ENCODE peak calls at places on chromosomes 12 and 14, in eight cellular contexts. K, L, I, S, F, M, U and W are unnamed samples.
A peak's percentile ranks its signal among the peaks of the same experiment; 100 is the strongest.

GRCh38 chr12:66740257-66740656 is 61.4 kb upstream of the GRIP1 start:
- DNase-seq in M (no peak), L (no peak), F (no peak), I (no peak), U (no peak), K (no peak), S (no peak), W (no peak)

GRCh38 chr14:101599234-101599885 is 38.1 kb downstream of the DIO3 start:
- DNase-seq in K (no peak), F (no peak), S (no peak), I (no peak), L (no peak), M (no peak), U (no peak), W (no peak)

GRCh38 chr12:109027767-109028166 is 6.9 kb upstream of the SVOP start:
- DNase-seq in K (no peak), F (no peak), S (no peak), U (no peak), I (no peak), M (no peak), L (no peak), W (no peak)

GRCh38 chr12:42094277-42094676 is 50.4 kb downstream of the GXYLT1 start:
- DNase-seq in I (no peak), F (no peak), M (no peak), S (no peak), K (no peak), U (no peak), L (peak; percentile 7), W (no peak)

GRCh38 chr12:55025508-55025907 is 5.7 kb downstream of the NEUROD4 start:
- DNase-seq in I (no peak), F (no peak), K (no peak), U (no peak), L (no peak), M (no peak), S (no peak), W (no peak)

GRCh38 chr12:113983777-113984448 is 17.8 kb upstream of the RBM19 start:
- DNase-seq in L (no peak), S (no peak), I (no peak), F (no peak), K (no peak), M (no peak), U (no peak), W (no peak)

GRCh38 chr14:66383271-66383670 is 102.9 kb upstream of the CCDC196 start:
- DNase-seq in F (no peak), S (no peak), K (no peak), I (no peak), L (no peak), U (no peak), M (no peak), W (no peak)

GRCh38 chr12:42855362-42855950 is 265.9 kb upstream of the PRICKLE1 start:
- DNase-seq in M (no peak), K (no peak), S (no peak), I (no peak), L (no peak), F (no peak), U (no peak), W (no peak)

GRCh38 chr14:87994974-87995373 is 2.0 kb upstream of the GALC start:
- DNase-seq in K (no peak), L (peak; percentile 12), I (no peak), S (no peak), M (no peak), F (no peak), U (peak; percentile 56), W (no peak)

GRCh38 chr12:47551426-47551851 is 154.4 kb downstream of the RPAP3 start:
- DNase-seq in K (no peak), L (no peak), S (no peak), F (no peak), M (no peak), U (no peak), I (no peak), W (no peak)

GRCh38 chr12:71799105-71799504 is 40.5 kb upstream of the TBC1D15 start:
- DNase-seq in M (no peak), L (no peak), K (no peak), I (no peak), F (no peak), U (no peak), S (no peak), W (no peak)

GRCh38 chr14:104130974-104131651 is 7.3 kb upstream of the KIF26A start:
- DNase-seq in M (no peak), U (peak; percentile 70), F (no peak), S (peak; percentile 40), K (no peak), I (no peak), L (no peak), W (no peak)

GRCh38 chr14:81818271-81818670 is 284.6 kb upstream of the SEL1L start:
- DNase-seq in L (no peak), S (no peak), U (no peak), K (no peak), M (no peak), I (no peak), F (no peak), W (no peak)

GRCh38 chr12:28035483-28035882 is 63.0 kb upstream of the PTHLH start:
- DNase-seq in K (no peak), I (no peak), M (no peak), U (no peak), F (no peak), L (no peak), S (no peak), W (no peak)

GRCh38 chr12:131896080-131896810 is 1.8 kb downstream of the ULK1 start:
- DNase-seq in K (peak; percentile 80), I (peak; percentile 35), S (peak; percentile 91), L (peak; percentile 70), U (peak; percentile 93), M (peak; percentile 89), F (peak; percentile 40), W (peak; percentile 70)

GRCh38 chr12:26471560-26471959 is 276.2 kb downstream of the SSPN start:
- DNase-seq in K (no peak), F (no peak), M (no peak), L (no peak), U (peak; percentile 68), S (no peak), I (no peak), W (peak; percentile 64)

GRCh38 chr14:41285193-41285748 is 321.4 kb upstream of the LRFN5 start:
- DNase-seq in L (no peak), M (peak; percentile 80), S (peak; percentile 46), K (peak; percentile 35), F (no peak), U (no peak), I (no peak), W (no peak)

GRCh38 chr12:98741615-98742265 is 96.7 kb downstream of the APAF1 start:
- DNase-seq in L (peak; percentile 46), K (no peak), I (no peak), M (peak; percentile 8), F (no peak), S (no peak), U (no peak), W (no peak)

GRCh38 chr12:112820796-112821195 is 29.2 kb downstream of the RPH3A start:
- DNase-seq in S (no peak), F (no peak), K (no peak), I (no peak), L (no peak), U (no peak), M (no peak), W (no peak)

GRCh38 chr12:92369643-92370042 is 224.0 kb upstream of the BTG1 start:
- DNase-seq in U (no peak), I (no peak), M (no peak), K (no peak), F (no peak), S (no peak), L (no peak), W (no peak)

GRCh38 chr14:87186745-87187144 is 806.2 kb downstream of the GALC start:
- DNase-seq in M (no peak), U (no peak), F (no peak), S (no peak), K (no peak), L (no peak), I (no peak), W (no peak)

GRCh38 chr14:101601603-101602465 is 40.5 kb downstream of the DIO3 start:
- DNase-seq in L (no peak), F (peak; percentile 3), U (no peak), M (no peak), S (no peak), I (no peak), K (no peak), W (no peak)

GRCh38 chr14:22099942-22100763 is 426.5 kb upstream of the OR4E1 start:
- DNase-seq in S (peak; percentile 78), K (peak; percentile 38), U (peak; percentile 32), F (peak; percentile 32), I (peak; percentile 34), L (peak; percentile 23), M (no peak), W (no peak)

GRCh38 chr12:45213107-45213506 is 2.8 kb upstream of the ANO6 start:
- DNase-seq in U (no peak), I (no peak), K (no peak), S (no peak), L (no peak), M (no peak), F (no peak), W (no peak)

GRCh38 chr12:1906579-1906978 is 11.9 kb downstream of the CACNA2D4 start:
- DNase-seq in F (no peak), M (no peak), I (no peak), K (no peak), S (no peak), L (no peak), U (no peak), W (no peak)

GRCh38 chr12:70994217-70994788 is 73.8 kb upstream of the PTPRR start:
- DNase-seq in F (no peak), S (no peak), K (no peak), M (no peak), L (no peak), I (no peak), U (no peak), W (no peak)

GRCh38 chr14:30580616-30581282 is 21.8 kb downstream of the G2E3 start:
- DNase-seq in F (no peak), S (no peak), L (no peak), I (no peak), K (no peak), U (no peak), M (no peak), W (no peak)

GRCh38 chr12:96034631-96035282 is 630 bp downstream of the LTA4H start:
- DNase-seq in U (no peak), L (no peak), S (peak; percentile 43), K (no peak), F (no peak), I (no peak), M (peak; percentile 46), W (no peak)